ENCODE peak calls at places on chromosomes 6 and 20, in four cellular contexts. One of them, this sample, is unnamed.

GRCh38 chr6:108559884-108560462 is 744 bp upstream of the FOXO3 start:
- DNase-seq in lower lobe of right lung: peak
- DNase-seq in NCI-H1092 treated with DMSO at 0.1 percent for 48 hours: peak
- DNase-seq in psoas muscle: peak
- DNase-seq in this sample: peak

GRCh38 chr6:138722425-138723371 is 50.9 kb upstream of the CCDC28A start:
- DNase-seq in NCI-H1092 treated with DMSO at 0.1 percent for 48 hours: no peak
- DNase-seq in psoas muscle: no peak
- DNase-seq in lower lobe of right lung: no peak
- DNase-seq in this sample: no peak

GRCh38 chr6:33429745-33430042 is 9.8 kb downstream of the SYNGAP1 start:
- DNase-seq in lower lobe of right lung: no peak
- DNase-seq in NCI-H1092 treated with DMSO at 0.1 percent for 48 hours: no peak
- DNase-seq in psoas muscle: no peak
- DNase-seq in this sample: no peak

GRCh38 chr6:111799576-111800467 is 73.4 kb downstream of the FYN start:
- DNase-seq in psoas muscle: no peak
- DNase-seq in NCI-H1092 treated with DMSO at 0.1 percent for 48 hours: no peak
- DNase-seq in lower lobe of right lung: no peak
- DNase-seq in this sample: no peak

GRCh38 chr20:48076772-48077171 is 291.5 kb upstream of the SULF2 start:
- DNase-seq in NCI-H1092 treated with DMSO at 0.1 percent for 48 hours: no peak
- DNase-seq in psoas muscle: no peak
- DNase-seq in lower lobe of right lung: no peak
- DNase-seq in this sample: no peak

GRCh38 chr20:34773726-34774125 is 51.7 kb downstream of the NCOA6 start:
- DNase-seq in lower lobe of right lung: no peak
- DNase-seq in NCI-H1092 treated with DMSO at 0.1 percent for 48 hours: no peak
- DNase-seq in psoas muscle: no peak
- DNase-seq in this sample: no peak

GRCh38 chr20:57012691-57013090 is 253.8 kb downstream of the BMP7 start:
- DNase-seq in NCI-H1092 treated with DMSO at 0.1 percent for 48 hours: no peak
- DNase-seq in psoas muscle: no peak
- DNase-seq in lower lobe of right lung: no peak
- DNase-seq in this sample: no peak

GRCh38 chr6:125802943-125803377 is 12.2 kb downstream of the NCOA7 start:
- DNase-seq in NCI-H1092 treated with DMSO at 0.1 percent for 48 hours: no peak
- DNase-seq in psoas muscle: no peak
- DNase-seq in lower lobe of right lung: no peak
- DNase-seq in this sample: no peak

GRCh38 chr6:81623106-81623834 is 129.2 kb downstream of the TENT5A start:
- DNase-seq in psoas muscle: no peak
- DNase-seq in lower lobe of right lung: no peak
- DNase-seq in NCI-H1092 treated with DMSO at 0.1 percent for 48 hours: no peak
- DNase-seq in this sample: no peak